ENCODE peak calls at places on chromosome 11, in seven cellular contexts. E, T, F, D, P, H and O are unnamed samples.

GRCh38 chr11:70735976-70736375 is 337.6 kb downstream of the CTTN start:
- DNase-seq in E (no peak), T (no peak), F (no peak), D (no peak), P (no peak), H (no peak), O (no peak)

GRCh38 chr11:69292221-69292648 is 1.7 kb upstream of the MYEOV start:
- DNase-seq in E (no peak), T (no peak), F (no peak), D (peak; percentile 28), P (peak; percentile 17), H (no peak), O (no peak)

GRCh38 chr11:75534291-75535038 is 8.7 kb upstream of the GDPD5 start:
- DNase-seq in E (no peak), T (no peak), F (no peak), D (no peak), P (no peak), H (no peak), O (no peak)

GRCh38 chr11:82229346-82229745 is 504.3 kb downstream of the FAM181B start:
- DNase-seq in E (no peak), T (no peak), F (no peak), D (peak; percentile 2), P (no peak), H (no peak), O (no peak)

GRCh38 chr11:6061475-6061874 is 30.9 kb upstream of the OR56A1 start:
- DNase-seq in E (no peak), T (no peak), F (no peak), D (no peak), P (no peak), H (no peak), O (no peak)

GRCh38 chr11:13073119-13073981 is 64.2 kb downstream of the RASSF10 start:
- DNase-seq in E (peak; percentile 92), T (no peak), F (peak; percentile 75), D (peak; percentile 48), P (no peak), H (no peak), O (no peak)

GRCh38 chr11:118476676-118477075 is 40.4 kb downstream of the KMT2A start:
- DNase-seq in E (no peak), T (no peak), F (peak; percentile 10), D (peak; percentile 41), P (no peak), H (no peak), O (no peak)

GRCh38 chr11:19557720-19558140 is 154.9 kb upstream of the NAV2 start:
- DNase-seq in E (peak; percentile 70), T (peak; percentile 45), F (peak; percentile 47), D (peak; percentile 71), P (peak; percentile 77), H (peak; percentile 29), O (peak; percentile 25)

GRCh38 chr11:23991140-23991539 is 505.7 kb upstream of the LUZP2 start:
- DNase-seq in E (no peak), T (no peak), F (no peak), D (peak; percentile 56), P (no peak), H (no peak), O (no peak)

GRCh38 chr11:115135936-115136335 is 368.3 kb downstream of the CADM1 start:
- DNase-seq in E (no peak), T (no peak), F (no peak), D (no peak), P (no peak), H (no peak), O (no peak)

GRCh38 chr11:85423331-85423730 is 203.8 kb downstream of the DLG2 start:
- DNase-seq in E (no peak), T (no peak), F (no peak), D (no peak), P (no peak), H (no peak), O (no peak)

GRCh38 chr11:121870202-121871045 is 245.6 kb downstream of the BLID start:
- DNase-seq in E (no peak), T (no peak), F (no peak), D (peak; percentile 35), P (no peak), H (no peak), O (no peak)

GRCh38 chr11:73464347-73464746 is 88.1 kb downstream of the RELT start:
- DNase-seq in E (no peak), T (no peak), F (no peak), D (no peak), P (no peak), H (no peak), O (no peak)

GRCh38 chr11:8384199-8384821 is 120.6 kb upstream of the LMO1 start:
- DNase-seq in E (no peak), T (no peak), F (no peak), D (peak; percentile 83), P (no peak), H (no peak), O (peak; percentile 50)

GRCh38 chr11:85762226-85762625 is 48.7 kb downstream of the SYTL2 start:
- DNase-seq in E (no peak), T (no peak), F (no peak), D (no peak), P (no peak), H (no peak), O (no peak)

GRCh38 chr11:76663912-76664440 is 6.6 kb downstream of the LRRC32 start:
- DNase-seq in E (no peak), T (no peak), F (no peak), D (no peak), P (no peak), H (no peak), O (no peak)

GRCh38 chr11:29320196-29320595 is 696.6 kb downstream of the KCNA4 start:
- DNase-seq in E (no peak), T (no peak), F (no peak), D (no peak), P (no peak), H (no peak), O (no peak)

GRCh38 chr11:67269401-67270255 is 3.4 kb downstream of the GRK2 start:
- DNase-seq in E (no peak), T (no peak), F (no peak), D (no peak), P (no peak), H (no peak), O (peak; percentile 68)
- H3K4me3 ChIP-seq in E (no peak overlapping the region), T (peak overlapping the region; percentile 90), F (peak overlapping the region; percentile 8), D (peak overlapping the region; percentile 38), P (peak overlapping the region; percentile 24), H (no peak overlapping the region), O (peak overlapping the region; percentile 48)

GRCh38 chr11:105611837-105612480 is 2.1 kb downstream of the GRIA4 start:
- DNase-seq in E (no peak), T (no peak), F (no peak), D (no peak), P (no peak), H (no peak), O (no peak)
- H3K4me3 ChIP-seq in E (no peak overlapping the region), T (no peak overlapping the region), F (no peak overlapping the region), D (no peak overlapping the region), P (peak overlapping the region; percentile 63), H (no peak overlapping the region), O (no peak overlapping the region)

GRCh38 chr11:31953803-31954327 is 137.0 kb upstream of the RCN1 start:
- DNase-seq in E (no peak), T (no peak), F (no peak), D (no peak), P (no peak), H (no peak), O (no peak)
- H3K4me3 ChIP-seq in E (no peak overlapping the region), T (no peak overlapping the region), F (no peak overlapping the region), D (no peak overlapping the region), P (no peak overlapping the region), H (no peak overlapping the region), O (no peak overlapping the region)

GRCh38 chr11:67372232-67372992 is 986 bp downstream of the CLCF1 start:
- DNase-seq in E (no peak), T (no peak), F (no peak), D (no peak), P (no peak), H (no peak), O (no peak)

GRCh38 chr11:67370351-67371076 is 2.9 kb downstream of the CLCF1 start:
- DNase-seq in E (peak; percentile 57), T (no peak), F (no peak), D (peak; percentile 91), P (no peak), H (no peak), O (no peak)

GRCh38 chr11:67371199-67371548 is 2.2 kb downstream of the CLCF1 start:
- DNase-seq in E (no peak), T (no peak), F (no peak), D (peak; percentile 47), P (no peak), H (no peak), O (no peak)

GRCh38 chr11:67372993-67373915 is at the start of gene CLCF1:
- DNase-seq in E (peak; percentile 92), T (no peak), F (peak; percentile 86), D (peak; percentile 78), P (peak; percentile 65), H (no peak), O (no peak)

DNA sequence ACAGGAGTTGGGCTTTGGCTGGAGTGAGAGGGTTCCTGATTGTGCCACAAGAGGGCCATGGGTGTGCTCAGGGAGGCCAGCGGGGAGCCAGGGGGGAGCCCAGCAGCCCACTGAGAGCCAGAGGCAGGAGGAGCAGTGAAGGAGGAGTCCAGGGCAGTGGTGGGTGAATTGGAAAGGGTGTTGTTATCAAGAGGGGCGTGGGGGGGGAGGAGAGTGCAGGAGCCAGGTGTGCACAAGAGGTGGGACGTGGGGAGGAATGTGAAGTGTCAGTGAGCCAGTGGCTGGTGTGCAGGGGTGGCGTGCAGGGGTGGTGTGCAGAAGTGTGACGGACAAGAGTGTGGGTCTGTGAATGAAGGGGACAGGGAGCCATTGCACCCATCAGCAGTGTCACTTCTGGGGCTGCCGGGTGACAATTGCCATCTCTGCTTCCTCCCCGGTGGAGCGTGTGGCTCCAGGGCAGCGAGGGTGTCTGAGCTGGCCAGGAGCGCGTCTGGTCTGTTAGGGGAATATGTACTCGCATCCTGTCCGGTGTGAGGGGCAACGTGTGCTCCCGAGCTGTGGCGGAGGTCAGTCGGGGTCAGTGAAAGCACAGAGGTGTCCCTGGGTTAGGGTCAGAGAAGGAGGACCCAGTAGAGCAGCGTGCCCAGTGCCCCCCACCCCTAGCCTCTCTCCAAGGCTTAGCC is 1.7 kb downstream of the CLCF1 start:
- DNase-seq in E (peak; percentile 82), T (no peak), F (no peak), D (peak; percentile 51), P (no peak), H (no peak), O (no peak)
- H3K4me3 ChIP-seq in E (peak overlapping the region; percentile 88), T (peak overlapping the region; percentile 76), F (peak overlapping the region; percentile 69), D (peak overlapping the region; percentile 65), P (peak overlapping the region; percentile 69), H (peak overlapping the region; percentile 85), O (no peak overlapping the region)

GRCh38 chr11:2139118-2139490 is at the start of gene IGF2:
- DNase-seq in E (no peak), T (no peak), F (peak; percentile 29), D (peak; percentile 57), P (no peak), H (no peak), O (no peak)
- H3K4me3 ChIP-seq in E (peak within 1 kb of the TSS; percentile 66), T (peak within 1 kb of the TSS; percentile 58), F (no peak within 1 kb of the TSS), D (peak within 1 kb of the TSS; percentile 67), P (no peak within 1 kb of the TSS), H (peak within 1 kb of the TSS; percentile 16), O (no peak within 1 kb of the TSS)

GRCh38 chr11:67271548-67272284 is 5.4 kb downstream of the GRK2 start:
- DNase-seq in E (no peak), T (no peak), F (no peak), D (no peak), P (no peak), H (no peak), O (no peak)
- H3K4me3 ChIP-seq in E (no peak overlapping the region), T (peak overlapping the region; percentile 90), F (no peak overlapping the region), D (no peak overlapping the region), P (no peak overlapping the region), H (no peak overlapping the region), O (no peak overlapping the region)